ENCODE peak calls at places on chromosomes 7 and 10, in four cellular contexts. D is kidney epithelial cell, S is mammary epithelial cell, E is breast epithelium. G is an unnamed sample.

GRCh38 chr7:42093361-42093905 is 143.6 kb downstream of the GLI3 start:
- DNase-seq in D (no peak), S (no peak), E (no peak), G (peak; percentile 73)

GRCh38 chr10:43043773-43044394 is 33.0 kb upstream of the RET start:
- DNase-seq in D (no peak), S (no peak), E (peak; percentile 33), G (no peak)

GRCh38 chr10:78931333-78932083 is 137.3 kb upstream of the ZMIZ1 start:
- DNase-seq in D (peak; percentile 53), S (peak; percentile 57), E (no peak), G (no peak)

GRCh38 chr7:129134356-129134972 is 10.0 kb upstream of the TSPAN33 start:
- DNase-seq in D (no peak), S (peak; percentile 29), E (no peak), G (peak; percentile 36)

GRCh38 chr10:83678850-83679249 is 460.5 kb upstream of the GHITM start:
- DNase-seq in D (no peak), S (no peak), E (no peak), G (no peak)

GRCh38 chr10:29947701-29948060 is 111.7 kb downstream of the JCAD start:
- DNase-seq in D (no peak), S (peak; percentile 64), E (no peak), G (no peak)

GRCh38 chr7:14507617-14508016 is 394.9 kb downstream of the DGKB start:
- DNase-seq in D (peak; percentile 21), S (peak; percentile 94), E (no peak), G (no peak)

GRCh38 chr7:151404216-151405011 is 5.4 kb downstream of the WDR86 start:
- DNase-seq in D (no peak), S (peak; percentile 32), E (no peak), G (peak; percentile 84)

GRCh38 chr7:100591596-100591995 is 5.5 kb downstream of the FBXO24 start:
- DNase-seq in D (no peak), S (no peak), E (no peak), G (no peak)

GRCh38 chr10:111525696-111526095 is 448.9 kb downstream of the ADRA2A start:
- DNase-seq in D (no peak), S (no peak), E (no peak), G (no peak)

GRCh38 chr7:157907998-157908782 is 571.4 kb downstream of the DNAJB6 start:
- DNase-seq in D (no peak), S (no peak), E (peak; percentile 30), G (no peak)

GRCh38 chr10:71840177-71840711 is 10.8 kb downstream of the PSAP start:
- DNase-seq in D (peak; percentile 96), S (peak; percentile 88), E (no peak), G (no peak)

GRCh38 chr7:1410992-1411391 is 48.3 kb downstream of the MICALL2 start:
- DNase-seq in D (no peak), S (no peak), E (no peak), G (no peak)

GRCh38 chr10:34305189-34305588 is 509.9 kb downstream of the PARD3 start:
- DNase-seq in D (no peak), S (peak; percentile 57), E (no peak), G (peak; percentile 42)